ENCODE peak calls at places on chromosomes 1 and 21, in five cellular contexts. J, Z, T, H and D are unnamed samples.

GRCh38 chr1:27307851-27308598 is 13.9 kb upstream of the TMEM222 start:
- DNase-seq in J (no peak), Z (peak; percentile 39), T (no peak), H (no peak), D (no peak)

GRCh38 chr21:30818837-30819236 is 5.8 kb upstream of the KRTAP8-1 start:
- DNase-seq in J (no peak), Z (no peak), T (no peak), H (no peak), D (no peak)

GRCh38 chr1:205477759-205478247 is 22.0 kb upstream of the BLACAT1 start:
- DNase-seq in J (peak; percentile 99), Z (no peak), T (no peak), H (no peak), D (no peak)

GRCh38 chr21:42262826-42263225 is 43.9 kb downstream of the ABCG1 start:
- DNase-seq in J (peak; percentile 77), Z (no peak), T (peak; percentile 88), H (peak; percentile 86), D (no peak)

GRCh38 chr1:15836772-15837669 is 10.5 kb upstream of the SPEN start:
- DNase-seq in J (no peak), Z (peak; percentile 25), T (peak; percentile 63), H (peak; percentile 71), D (no peak)

GRCh38 chr21:36254106-36254941 is 65.7 kb upstream of the MORC3 start:
- DNase-seq in J (no peak), Z (peak; percentile 50), T (no peak), H (no peak), D (no peak)

GRCh38 chr1:206933333-206933945 is 11.7 kb upstream of the FCMR start:
- DNase-seq in J (peak; percentile 65), Z (peak; percentile 57), T (peak; percentile 58), H (no peak), D (no peak)

GRCh38 chr1:175208773-175209492 is 16.4 kb upstream of the KIAA0040 start:
- DNase-seq in J (no peak), Z (no peak), T (no peak), H (no peak), D (no peak)

GRCh38 chr1:153945131-153945794 is 1.3 kb downstream of the DENND4B start:
- DNase-seq in J (no peak), Z (peak; percentile 36), T (peak; percentile 90), H (peak; percentile 77), D (no peak)

GRCh38 chr1:35554261-35555211 is 2.7 kb downstream of the KIAA0319L start:
- DNase-seq in J (peak; percentile 79), Z (no peak), T (no peak), H (no peak), D (no peak)

GRCh38 chr1:27044613-27045091 is 32.0 kb upstream of the TENT5B start:
- DNase-seq in J (peak; percentile 95), Z (peak; percentile 93), T (peak; percentile 92), H (peak; percentile 93), D (no peak)

GRCh38 chr1:86774305-86775304 is 70.2 kb downstream of the SH3GLB1 start:
- DNase-seq in J (peak; percentile 92), Z (peak; percentile 16), T (peak; percentile 88), H (peak; percentile 72), D (peak; percentile 95)

GRCh38 chr1:86776108-86776507 is 71.7 kb downstream of the SH3GLB1 start:
- DNase-seq in J (no peak), Z (no peak), T (no peak), H (no peak), D (no peak)

GRCh38 chr1:86775395-86775794 is 71.0 kb downstream of the SH3GLB1 start:
- DNase-seq in J (no peak), Z (no peak), T (no peak), H (no peak), D (no peak)

GRCh38 chr1:86769065-86769464 is 64.7 kb downstream of the SH3GLB1 start:
- DNase-seq in J (no peak), Z (no peak), T (no peak), H (no peak), D (no peak)

GRCh38 chr1:86773331-86774288 is 69.2 kb downstream of the SH3GLB1 start:
- DNase-seq in J (peak; percentile 68), Z (no peak), T (no peak), H (no peak), D (no peak)
- H3K27ac ChIP-seq in J (peak overlapping the region; percentile 35), Z (no peak overlapping the region), T (peak overlapping the region; percentile 96), H (peak overlapping the region; percentile 33), D (peak overlapping the region; percentile 33)

DNA sequence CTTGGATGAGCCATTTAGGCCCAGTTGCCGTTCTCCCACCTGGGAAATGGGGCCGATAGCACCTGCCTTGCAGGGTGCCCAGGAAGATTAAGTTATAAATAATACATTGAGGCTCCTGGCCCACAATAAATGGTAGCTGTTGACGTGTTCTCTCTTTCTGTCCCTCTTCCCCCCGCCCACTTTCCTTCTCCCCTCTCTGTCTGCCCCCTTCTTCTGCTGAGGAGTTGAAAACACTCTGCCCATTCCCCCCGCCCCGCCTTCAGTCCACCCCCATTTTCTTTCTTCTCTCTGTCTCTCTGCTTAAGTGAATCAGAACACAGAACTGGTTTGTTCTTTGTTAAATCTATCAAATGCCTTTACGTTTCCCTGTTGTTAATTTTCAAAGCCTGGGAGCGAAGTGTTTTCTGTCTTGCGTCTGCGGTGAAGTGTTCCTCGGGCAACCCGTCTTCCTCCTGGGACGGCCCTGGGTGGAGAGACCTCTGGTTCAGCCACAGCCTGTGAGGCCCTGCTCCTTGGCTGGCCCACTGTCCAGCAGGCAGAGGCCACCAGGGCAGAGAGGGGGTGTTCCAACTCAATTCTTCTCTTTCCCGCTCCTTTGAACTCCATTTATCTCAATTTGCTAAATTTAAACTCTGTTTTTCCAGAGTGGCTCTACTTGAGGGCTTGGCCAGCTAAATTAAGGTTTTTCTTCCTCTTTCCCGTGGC is 29.3 kb upstream of the SELENON start:
- DNase-seq in J (no peak), Z (peak; percentile 26), T (no peak), H (no peak), D (no peak)
- H3K4me1 ChIP-seq in J (peaks cover 12% of the 10 kb centered on the region), Z (peaks cover 44% of the 10 kb centered on the region), T (peaks cover 30% of the 10 kb centered on the region), H (peaks cover 14% of the 10 kb centered on the region), D (peaks cover 45% of the 10 kb centered on the region)

DNA sequence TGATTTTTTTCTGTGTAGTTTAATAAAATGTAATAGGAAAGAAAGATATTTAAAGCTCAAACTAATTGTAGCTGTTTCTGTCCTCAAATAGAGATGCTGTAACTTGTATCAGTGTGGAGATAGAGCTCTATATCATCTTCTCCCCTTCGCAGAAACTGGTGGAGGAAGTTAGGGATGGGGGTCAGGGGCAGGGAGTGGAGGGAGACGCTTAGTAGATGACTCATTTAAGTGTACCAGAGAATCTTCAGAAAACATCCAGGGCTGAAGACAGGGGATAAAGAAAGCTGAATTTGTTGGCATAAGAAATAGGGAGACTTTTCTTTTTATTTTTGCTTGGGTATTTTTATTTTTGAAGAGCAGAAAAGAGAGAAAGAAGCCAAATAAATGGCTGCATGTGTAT is 282.6 kb upstream of the DPYD start:
- DNase-seq in J (no peak), Z (no peak), T (no peak), H (no peak), D (no peak)
- H3K27me3 ChIP-seq in J (no peaks in the 10 kb centered on the region), Z (no peaks in the 10 kb centered on the region), T (no peaks in the 10 kb centered on the region), H (no peaks in the 10 kb centered on the region), D (no peaks in the 10 kb centered on the region)

DNA sequence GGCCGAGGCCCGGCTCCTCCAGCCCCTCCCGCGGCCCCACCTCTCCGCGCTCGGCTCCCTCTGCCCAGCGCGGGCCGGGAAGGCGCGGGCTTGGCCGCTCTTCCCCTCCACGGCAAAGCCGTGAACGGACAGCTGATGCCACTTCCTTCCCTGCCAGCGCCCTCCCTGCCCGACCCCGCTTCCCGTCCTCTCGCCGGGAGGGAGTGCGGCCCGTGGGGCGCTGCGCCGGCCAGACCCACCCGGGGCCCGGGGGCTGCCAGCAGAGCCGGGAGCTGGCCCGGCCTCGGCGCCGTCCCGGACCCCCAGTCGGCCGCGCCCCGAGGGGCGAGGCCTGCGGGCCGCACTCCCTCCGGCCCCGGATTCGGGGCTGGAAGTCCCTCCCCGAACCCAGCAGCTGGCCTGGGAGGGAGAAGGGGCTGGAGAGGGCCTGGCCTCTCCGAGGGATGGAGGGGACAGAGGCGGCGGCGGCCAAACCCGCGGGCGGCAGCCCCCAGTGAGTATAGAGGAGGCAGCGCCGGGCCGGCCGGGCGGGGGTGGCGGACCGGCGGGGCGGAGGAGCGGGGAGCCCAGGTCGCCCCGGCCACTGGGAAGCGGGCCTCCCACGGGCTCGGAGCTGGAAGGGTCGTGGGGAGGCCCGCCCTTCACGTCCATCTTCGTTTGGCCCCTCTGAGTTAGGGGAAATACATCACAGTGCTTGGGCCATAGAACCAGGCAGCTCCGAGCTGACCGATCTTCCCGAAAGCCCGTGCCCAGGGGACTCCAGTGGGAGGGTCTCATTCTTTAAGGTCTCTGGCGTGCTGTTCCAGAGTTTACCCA is at the start of gene KIAA1614:
- DNase-seq in J (no peak), Z (peak; percentile 68), T (peak; percentile 67), H (peak; percentile 75), D (no peak)
- H3K27ac ChIP-seq in J (no peak within 1 kb of the TSS), Z (no peak within 1 kb of the TSS), T (peak within 1 kb of the TSS; percentile 56), H (peak within 1 kb of the TSS; percentile 92), D (peak within 1 kb of the TSS; percentile 92)